ENCODE peak calls at places on chromosomes 12 and 14, in four cellular contexts. R, X, I and Q are unnamed samples.

GRCh38 chr14:101813171-101813759 is 51.8 kb downstream of the PPP2R5C start:
- DNase-seq in R (no peak), X (no peak), I (no peak), Q (no peak)

GRCh38 chr12:103571286-103571685 is 15.8 kb upstream of the STAB2 start:
- DNase-seq in R (no peak), X (peak), I (peak), Q (no peak)

GRCh38 chr12:58105225-58106119 is 164.1 kb downstream of the ATP23 start:
- DNase-seq in R (no peak), X (no peak), I (no peak), Q (peak)

GRCh38 chr12:67991158-67991557 is 1.9 kb downstream of the IFNG-AS1 start:
- DNase-seq in R (peak), X (no peak), I (no peak), Q (peak)

GRCh38 chr14:31000629-31001338 is 24.7 kb upstream of the AP4S1 start:
- DNase-seq in R (no peak), X (peak), I (no peak), Q (no peak)

GRCh38 chr12:85155791-85156190 is 119.6 kb downstream of the LRRIQ1 start:
- DNase-seq in R (peak), X (peak), I (peak), Q (peak)

GRCh38 chr12:39145175-39145999 is 240.0 kb upstream of the CPNE8 start:
- DNase-seq in R (no peak), X (peak), I (no peak), Q (no peak)

GRCh38 chr12:46110220-46110700 is 119.9 kb upstream of the SCAF11 start:
- DNase-seq in R (no peak), X (no peak), I (no peak), Q (peak)

GRCh38 chr14:49863483-49864262 is 11.1 kb upstream of the NEMF start:
- DNase-seq in R (no peak), X (peak), I (no peak), Q (peak)

GRCh38 chr14:85565862-85566296 is 35.9 kb downstream of the FLRT2 start:
- DNase-seq in R (no peak), X (peak), I (no peak), Q (no peak)

GRCh38 chr12:48176417-48176751 is 7.1 kb upstream of the CCDC184 start:
- DNase-seq in R (no peak), X (no peak), I (no peak), Q (no peak)

GRCh38 chr14:22232486-22232885 is 356.5 kb downstream of the DAD1 start:
- DNase-seq in R (no peak), X (no peak), I (no peak), Q (no peak)

GRCh38 chr12:52004042-52004648 is 2.6 kb upstream of the TAMALIN start:
- DNase-seq in R (no peak), X (peak), I (peak), Q (no peak)